ENCODE peak calls at places on chromosomes 2 and 18, in seven cellular contexts. S, E, L, T, K, P and C are unnamed samples. For H4K20me1 and H3K4me1, the result is how much of the 10 kb centered on the place peaks cover.

GRCh38 chr2:212683346-212683745 is 144.7 kb upstream of the ERBB4 start:
- DNase-seq in S (no peak), E (peak), L (no peak), T (no peak), K (no peak), P (no peak), C (no peak)

GRCh38 chr18:59718108-59719057 is 21.2 kb upstream of the CCBE1 start:
- DNase-seq in S (no peak), E (peak), L (peak), T (no peak), K (peak), P (no peak), C (no peak)

GRCh38 chr2:119419065-119419464 is 12.6 kb upstream of the TMEM37 start:
- DNase-seq in S (no peak), E (no peak), L (no peak), T (no peak), K (no peak), P (no peak), C (no peak)

GRCh38 chr2:108399479-108399878 is 21.7 kb downstream of the SULT1C4 start:
- DNase-seq in S (no peak), E (peak), L (no peak), T (no peak), K (no peak), P (peak), C (no peak)

GRCh38 chr2:133063792-133064191 is 393.8 kb upstream of the LYPD1 start:
- DNase-seq in S (no peak), E (peak), L (no peak), T (no peak), K (no peak), P (peak), C (peak)

GRCh38 chr2:128278979-128279378 is 39.7 kb downstream of the HS6ST1 start:
- DNase-seq in S (no peak), E (no peak), L (no peak), T (no peak), K (no peak), P (no peak), C (no peak)

GRCh38 chr18:7619676-7620075 is 52.6 kb downstream of the PTPRM start:
- DNase-seq in S (no peak), E (no peak), L (no peak), T (no peak), K (no peak), P (no peak), C (no peak)

GRCh38 chr2:53403836-53404413 is 363.7 kb upstream of the CHAC2 start:
- DNase-seq in S (no peak), E (peak), L (peak), T (peak), K (no peak), P (no peak), C (no peak)

GRCh38 chr2:241659150-241659739 is 21.8 kb downstream of the ATG4B start:
- DNase-seq in S (no peak), E (peak), L (no peak), T (no peak), K (no peak), P (peak), C (peak)

GRCh38 chr2:160275646-160276045 is 75.6 kb upstream of the ITGB6 start:
- DNase-seq in S (no peak), E (no peak), L (no peak), T (no peak), K (no peak), P (no peak), C (no peak)

GRCh38 chr2:43484323-43484930 is 111.4 kb downstream of the THADA start:
- DNase-seq in S (peak), E (peak), L (peak), T (peak), K (no peak), P (peak), C (no peak)

GRCh38 chr18:21978546-21979170 is 190.7 kb upstream of the GATA6 start:
- DNase-seq in S (no peak), E (no peak), L (no peak), T (no peak), K (no peak), P (no peak), C (no peak)

GRCh38 chr18:45792551-45793294 is 32.8 kb upstream of the SIGLEC15 start:
- DNase-seq in S (no peak), E (peak), L (peak), T (no peak), K (no peak), P (no peak), C (no peak)

GRCh38 chr2:86033751-86034680 is 71.7 kb downstream of the POLR1A start:
- DNase-seq in S (no peak), E (no peak), L (no peak), T (no peak), K (no peak), P (no peak), C (no peak)

GRCh38 chr2:61423714-61424113 is 47.2 kb downstream of the USP34 start:
- DNase-seq in S (no peak), E (peak), L (no peak), T (no peak), K (no peak), P (no peak), C (no peak)

GRCh38 chr18:33923980-33924379 is 300.7 kb downstream of the NOL4 start:
- DNase-seq in S (no peak), E (no peak), L (no peak), T (no peak), K (no peak), P (no peak), C (no peak)

GRCh38 chr18:51110073-51110797 is 80.2 kb downstream of the SMAD4 start:
- DNase-seq in S (peak), E (peak), L (no peak), T (no peak), K (no peak), P (peak), C (peak)

DNA sequence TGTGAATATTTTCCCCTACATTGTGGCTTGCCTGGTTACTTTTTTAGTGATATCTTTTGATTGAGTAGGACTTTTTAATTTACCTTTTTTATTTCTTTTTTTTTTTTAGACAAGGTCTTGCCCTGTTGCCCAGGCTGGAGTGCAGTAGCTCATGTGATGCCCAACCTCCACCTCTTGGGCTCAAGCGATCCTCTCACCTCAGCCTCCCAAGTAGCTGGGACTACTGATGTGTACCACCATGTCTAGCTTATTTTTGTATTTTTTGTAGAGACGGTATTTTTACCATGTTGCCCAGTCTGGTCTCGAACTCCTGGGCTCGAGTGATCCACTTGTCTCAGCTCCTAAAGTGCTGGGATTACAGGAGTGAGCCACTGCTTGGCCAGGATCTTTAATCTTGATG is 25.3 kb downstream of the EML4 start:
- DNase-seq in S (no peak), E (no peak), L (no peak), T (no peak), K (no peak), P (no peak), C (no peak)
- H4K20me1 ChIP-seq in S (under half), E (under half), L (under half), T (under half), K (under half), P (under half), C (under half)

GRCh38 chr18:23228102-23229051 is 93.1 kb downstream of the CABLES1 start:
- DNase-seq in S (no peak), E (peak), L (no peak), T (no peak), K (no peak), P (no peak), C (no peak)

GRCh38 chr18:23226386-23226785 is 91.1 kb downstream of the CABLES1 start:
- DNase-seq in S (no peak), E (peak), L (no peak), T (no peak), K (no peak), P (no peak), C (no peak)

GRCh38 chr18:23227729-23228075 is 92.4 kb downstream of the CABLES1 start:
- DNase-seq in S (no peak), E (no peak), L (no peak), T (no peak), K (no peak), P (no peak), C (no peak)

GRCh38 chr18:23225518-23225917 is 90.2 kb downstream of the CABLES1 start:
- DNase-seq in S (no peak), E (peak), L (no peak), T (no peak), K (no peak), P (no peak), C (no peak)

DNA sequence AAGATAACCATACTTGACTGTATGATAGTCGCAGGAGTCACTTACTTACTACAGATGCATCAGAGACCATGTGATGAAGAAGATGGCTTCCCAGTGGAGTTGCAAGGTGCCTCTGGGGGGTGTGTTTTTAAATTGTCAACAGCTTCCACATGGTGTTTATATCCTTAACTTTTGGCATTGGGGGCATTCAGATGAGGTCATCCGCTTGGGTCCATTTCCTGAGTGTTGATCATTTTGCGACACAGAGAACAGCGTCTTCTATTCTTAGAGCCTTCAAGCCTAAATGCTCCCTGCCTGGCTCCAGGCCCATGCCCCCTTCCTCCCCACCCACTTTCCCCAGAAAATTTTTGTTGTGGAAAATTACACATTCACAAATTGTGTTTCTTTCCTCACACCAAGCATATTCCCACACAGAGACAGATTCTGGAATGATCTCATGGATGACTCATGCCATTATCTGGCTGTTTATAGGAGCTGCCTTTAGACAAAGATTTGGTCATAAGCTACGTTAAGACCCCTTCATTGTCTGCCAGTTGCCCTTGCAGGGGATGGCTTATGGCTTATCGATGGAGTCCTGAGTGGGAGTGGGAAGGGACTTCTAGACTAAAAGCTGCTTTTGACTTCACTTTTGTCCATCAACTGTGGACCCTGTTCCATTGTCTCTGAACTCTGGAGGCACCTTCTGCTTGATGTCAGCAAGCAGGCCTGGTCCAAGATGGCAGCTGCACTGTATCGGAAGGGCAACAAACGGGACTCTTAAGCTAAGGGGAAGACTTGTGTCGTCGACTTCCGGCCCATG is 91.8 kb downstream of the CABLES1 start:
- DNase-seq in S (no peak), E (peak), L (no peak), T (no peak), K (no peak), P (no peak), C (no peak)
- H3K4me1 ChIP-seq in S (under half), E (under half), L (under half), T (under half), K (under half), P (under half), C (under half)

GRCh38 chr2:30255466-30256408 is 24.4 kb downstream of the LBH start:
- DNase-seq in S (no peak), E (no peak), L (no peak), T (no peak), K (no peak), P (no peak), C (no peak)

GRCh38 chr2:30255026-30255425 is 23.7 kb downstream of the LBH start:
- DNase-seq in S (no peak), E (no peak), L (no peak), T (no peak), K (no peak), P (no peak), C (no peak)

GRCh38 chr2:30252723-30253688 is 21.7 kb downstream of the LBH start:
- DNase-seq in S (peak), E (peak), L (peak), T (no peak), K (no peak), P (no peak), C (no peak)

GRCh38 chr2:30254692-30255015 is 23.3 kb downstream of the LBH start:
- DNase-seq in S (no peak), E (no peak), L (no peak), T (no peak), K (no peak), P (no peak), C (no peak)

DNA sequence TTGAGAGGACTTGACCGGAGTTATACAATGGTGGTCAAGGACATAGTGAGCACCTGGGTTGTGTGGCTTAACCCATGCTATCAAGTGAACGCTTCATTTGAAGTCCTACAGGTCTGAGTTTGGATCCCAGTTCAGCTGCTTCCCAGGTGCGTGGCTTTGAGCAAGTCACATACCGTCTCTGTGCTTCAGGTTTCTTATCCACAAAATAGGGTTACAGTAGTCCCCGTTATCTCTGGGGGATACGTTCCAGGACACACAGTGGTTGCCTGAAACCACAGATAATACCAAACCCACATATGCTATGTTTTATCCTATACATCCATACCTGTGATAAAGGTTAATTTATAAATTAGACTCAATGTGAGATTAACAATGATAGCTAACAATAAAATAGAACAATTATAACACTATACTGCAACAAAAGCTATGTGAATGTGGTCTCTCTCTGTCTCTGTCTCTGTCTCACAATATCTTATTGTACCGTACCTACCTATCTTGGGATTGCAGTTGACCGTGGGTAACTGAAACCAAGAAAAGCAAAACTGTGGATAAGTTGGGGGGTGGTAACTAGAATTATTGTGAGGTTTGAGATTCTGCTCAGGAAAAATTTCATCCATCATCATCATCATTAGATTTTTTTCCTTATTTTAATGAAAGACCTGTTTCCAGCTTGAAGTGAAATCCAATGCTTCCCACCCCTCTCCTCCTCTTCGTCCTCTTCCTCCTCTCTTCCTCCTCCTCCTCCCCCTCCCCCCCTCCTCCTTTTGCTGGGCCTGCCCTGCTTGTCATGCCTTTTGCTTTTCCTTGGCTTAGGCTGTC is 22.7 kb downstream of the LBH start:
- DNase-seq in S (peak), E (no peak), L (no peak), T (no peak), K (no peak), P (no peak), C (no peak)
- H4K20me1 ChIP-seq in S (under half), E (under half), L (under half), T (under half), K (under half), P (under half), C (under half)

GRCh38 chr2:12844511-12844910 is 127.8 kb downstream of the TRIB2 start:
- DNase-seq in S (no peak), E (no peak), L (peak), T (no peak), K (no peak), P (no peak), C (no peak)
- H3K4me1 ChIP-seq in S (under half), E (under half), L (under half), T (under half), K (under half), P (under half), C (under half)

DNA sequence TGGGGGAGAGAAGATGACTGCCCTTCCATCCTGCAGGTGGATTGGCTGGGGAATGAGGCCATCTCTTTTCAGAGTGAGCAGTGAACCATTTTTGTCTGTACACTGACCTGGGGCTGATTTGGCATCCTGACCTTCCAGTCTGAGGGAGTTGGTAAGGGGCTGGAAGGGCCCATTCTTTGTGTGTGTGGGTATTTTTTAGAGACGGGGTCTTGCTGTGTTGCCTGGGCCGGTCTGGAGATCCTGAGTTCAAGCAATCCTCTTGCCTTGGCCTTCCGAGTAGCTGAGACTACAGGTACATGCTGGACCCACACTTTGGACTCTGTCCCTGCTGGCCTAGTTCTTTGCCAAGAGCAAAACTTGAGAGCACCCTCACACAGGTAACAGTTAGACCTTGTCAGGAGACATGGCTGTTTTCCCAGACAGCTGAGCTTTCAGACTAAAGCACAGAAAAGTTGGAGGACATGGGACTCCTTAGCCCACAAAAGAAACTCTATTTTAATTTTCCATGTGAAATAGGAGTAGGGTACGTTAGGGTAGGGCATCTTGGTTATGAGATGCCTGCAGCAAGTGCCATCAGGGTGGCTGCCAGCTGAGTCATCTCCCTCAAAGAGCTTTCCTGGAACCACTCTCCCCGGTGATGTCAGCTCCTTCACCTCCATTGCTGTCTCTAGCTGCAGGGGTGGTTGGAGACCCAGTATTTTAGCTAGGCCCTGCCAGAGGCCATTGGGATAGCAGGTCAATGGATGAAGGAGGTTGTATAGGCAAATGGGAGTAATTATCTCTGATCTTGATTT is 60.7 kb downstream of the DGKD start:
- DNase-seq in S (no peak), E (peak), L (peak), T (peak), K (no peak), P (no peak), C (no peak)
- H4K20me1 ChIP-seq in S (under half), E (under half), L (under half), T (under half), K (under half), P (under half), C (under half)

GRCh38 chr2:149235837-149236236 is 94.5 kb upstream of the LYPD6 start:
- DNase-seq in S (no peak), E (no peak), L (no peak), T (no peak), K (no peak), P (no peak), C (no peak)
- H3K4me1 ChIP-seq in S (under half), E (under half), L (under half), T (under half), K (under half), P (under half), C (under half)

GRCh38 chr2:97969466-97970067 is 26.2 kb downstream of the TMEM131 start:
- DNase-seq in S (no peak), E (no peak), L (no peak), T (no peak), K (no peak), P (no peak), C (no peak)
- H4K20me1 ChIP-seq in S (under half), E (under half), L (under half), T (under half), K (under half), P (under half), C (under half)